ENCODE peak calls at places on chromosomes 12 and 14, in four cellular contexts. I is HL-60, T is K562, Q is GM12878. X is an unnamed sample.

GRCh38 chr12:123905319-123905925 is 67.2 kb downstream of the CCDC92 start:
- DNase-seq in T (peak; percentile 76), Q (peak; percentile 9), I (peak; percentile 35), X (peak; percentile 50)

GRCh38 chr12:63994704-63995103 is 150.2 kb downstream of the SRGAP1 start:
- DNase-seq in Q (no peak), T (no peak), I (no peak), X (no peak)

GRCh38 chr14:76770521-76771431 is 9.5 kb downstream of the VASH1 start:
- DNase-seq in T (no peak), I (no peak), Q (no peak), X (no peak)

GRCh38 chr12:15627995-15628945 is 160.9 kb downstream of the EPS8 start:
- DNase-seq in T (no peak), I (no peak), Q (no peak), X (no peak)

GRCh38 chr12:27523642-27524488 is at the start of gene PPFIBP1:
- DNase-seq in T (peak; percentile 99), Q (peak; percentile 91), I (peak; percentile 89), X (peak; percentile 72)

GRCh38 chr12:52005903-52006703 is 643 bp upstream of the TAMALIN start:
- DNase-seq in Q (peak; percentile 32), T (no peak), I (no peak), X (peak; percentile 75)

GRCh38 chr14:61322799-61323290 is 1.5 kb downstream of the PRKCH start:
- DNase-seq in T (no peak), Q (no peak), I (no peak), X (no peak)

GRCh38 chr12:121472150-121472905 is 72.4 kb downstream of the RNF34 start:
- DNase-seq in T (no peak), I (no peak), Q (no peak), X (no peak)

GRCh38 chr14:44154889-44155288 is 352.2 kb downstream of the FSCB start:
- DNase-seq in T (no peak), I (no peak), Q (no peak), X (no peak)

GRCh38 chr14:33799705-33800269 is 151.1 kb downstream of the EGLN3 start:
- DNase-seq in I (no peak), Q (no peak), T (no peak), X (no peak)

GRCh38 chr14:22994762-22995275 is 12.5 kb upstream of the AJUBA start:
- DNase-seq in T (peak; percentile 62), Q (no peak), I (no peak), X (no peak)

GRCh38 chr12:6354539-6355393 is 12.9 kb upstream of the TNFRSF1A start:
- DNase-seq in Q (no peak), T (no peak), I (no peak), X (no peak)

GRCh38 chr14:102544745-102545460 is 35.3 kb upstream of the ANKRD9 start:
- DNase-seq in I (no peak), T (no peak), Q (no peak), X (no peak)

GRCh38 chr14:54625158-54625557 is 58.2 kb downstream of the SAMD4A start:
- DNase-seq in I (no peak), T (no peak), Q (no peak), X (no peak)

GRCh38 chr14:85414142-85414541 is 115.8 kb upstream of the FLRT2 start:
- DNase-seq in T (no peak), Q (no peak), I (peak; percentile 38), X (no peak)

GRCh38 chr12:12194206-12194605 is 72.6 kb downstream of the LRP6 start:
- DNase-seq in T (peak; percentile 9), Q (no peak), I (no peak), X (no peak)

GRCh38 chr12:71938728-71939385 is at the start of gene TPH2:
- DNase-seq in T (peak; percentile 75), Q (no peak), I (peak; percentile 21), X (peak; percentile 5)

GRCh38 chr12:94873368-94874085 is 130.0 kb downstream of the NDUFA12 start:
- DNase-seq in T (peak; percentile 12), Q (no peak), I (no peak), X (peak; percentile 69)

GRCh38 chr12:89497005-89497404 is 27.6 kb downstream of the GALNT4 start:
- DNase-seq in T (no peak), Q (no peak), I (no peak), X (no peak)

GRCh38 chr12:28498850-28499249 is 308.6 kb downstream of the CCDC91 start:
- DNase-seq in T (no peak), I (no peak), Q (no peak), X (no peak)

GRCh38 chr12:101570022-101570421 is 24.7 kb upstream of the MYBPC1 start:
- DNase-seq in I (no peak), Q (no peak), T (no peak), X (no peak)

GRCh38 chr14:20343855-20344205 is 395 bp downstream of the PARP2 start:
- DNase-seq in I (no peak), T (no peak), Q (no peak), X (no peak)

GRCh38 chr12:125280482-125281377 is 215.5 kb downstream of the AACS start:
- DNase-seq in T (peak; percentile 64), Q (no peak), I (no peak), X (no peak)
- TF ChIP-seq SPI1 in T (no peak), Q (no peak), I (no peak), X (peak; percentile 27)

DNA sequence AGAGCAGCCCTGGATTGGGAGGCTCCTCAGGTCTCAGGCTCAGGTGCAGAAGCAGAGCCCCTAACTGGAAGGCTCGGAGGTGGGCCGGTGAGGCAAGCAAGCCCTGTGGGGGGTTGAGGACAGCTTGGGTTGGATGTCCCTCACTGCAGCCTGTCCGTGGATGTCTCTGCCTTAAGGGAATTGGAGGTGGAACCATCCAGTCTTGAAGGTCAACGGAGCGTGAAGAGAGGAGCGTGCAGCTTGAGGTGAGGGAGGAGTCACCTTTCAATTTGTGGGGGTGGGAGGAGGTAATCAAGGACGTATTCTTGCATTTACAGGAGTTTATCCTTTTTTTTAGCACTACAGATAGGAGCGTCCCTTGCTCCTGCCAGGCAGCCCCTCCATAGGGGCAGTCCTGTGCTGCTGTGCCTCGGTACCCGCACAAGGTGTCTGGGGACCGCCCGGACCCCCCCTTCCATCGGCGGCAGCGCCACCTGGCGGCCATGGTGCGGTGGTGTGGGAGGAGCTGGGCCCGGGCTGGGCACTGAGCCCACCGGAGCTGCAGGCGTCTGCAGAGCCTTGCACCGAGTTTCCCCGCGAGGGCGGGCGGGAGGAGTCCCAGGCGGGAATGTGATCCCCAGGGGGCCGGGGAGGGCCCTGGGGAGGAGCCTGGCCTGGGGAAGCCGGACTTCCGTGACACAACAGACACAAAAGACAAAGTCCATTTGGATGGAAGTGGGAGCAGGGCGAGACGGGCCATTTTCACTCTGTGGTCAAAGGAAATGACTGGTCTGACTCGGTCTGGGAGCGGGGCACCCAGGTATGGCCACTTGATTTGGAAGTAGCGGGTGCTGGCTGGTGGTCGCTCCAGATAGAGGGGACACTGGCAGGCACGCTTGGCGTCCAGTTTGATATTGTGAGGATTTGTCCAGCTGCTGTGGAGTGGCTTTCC is 884 bp downstream of the DNAJC22 start:
- DNase-seq in T (peak; percentile 93), Q (no peak), I (no peak), X (peak; percentile 91)
- TF ChIP-seq SPI1 in T (no peak), Q (no peak), I (no peak), X (no peak)

GRCh38 chr14:36515896-36516718 is 3.9 kb downstream of the NKX2-1 start:
- DNase-seq in T (no peak), Q (no peak), I (no peak), X (no peak)

GRCh38 chr14:36518031-36518585 is 1.9 kb downstream of the NKX2-1 start:
- DNase-seq in T (no peak), I (no peak), Q (no peak), X (no peak)

GRCh38 chr14:36517242-36518030 is 2.6 kb downstream of the NKX2-1 start:
- DNase-seq in I (no peak), T (no peak), Q (no peak), X (no peak)

GRCh38 chr14:36515105-36515593 is 4.9 kb downstream of the NKX2-1 start:
- DNase-seq in T (no peak), I (no peak), Q (no peak), X (no peak)

GRCh38 chr14:36516719-36517241 is 3.3 kb downstream of the NKX2-1 start:
- DNase-seq in T (no peak), Q (no peak), I (no peak), X (no peak)
- TF ChIP-seq SPI1 in T (no peak), Q (no peak), I (no peak), X (no peak)

GRCh38 chr12:80551897-80552296 is 107.9 kb downstream of the PTPRQ start:
- DNase-seq in I (no peak), Q (no peak), T (no peak), X (no peak)
- TF ChIP-seq SPI1 in I (no peak), Q (no peak), T (no peak), X (no peak)

GRCh38 chr12:93720559-93720958 is 43.4 kb downstream of the CRADD start:
- DNase-seq in Q (no peak), T (no peak), I (no peak), X (no peak)

GRCh38 chr12:93723568-93723930 is 46.4 kb downstream of the CRADD start:
- DNase-seq in Q (no peak), T (no peak), I (no peak), X (no peak)

GRCh38 chr12:93725531-93725930 is 48.4 kb downstream of the CRADD start:
- DNase-seq in I (no peak), T (no peak), Q (no peak), X (no peak)

GRCh38 chr12:93722179-93722578 is 45.0 kb downstream of the CRADD start:
- DNase-seq in I (no peak), T (no peak), Q (no peak), X (no peak)

DNA sequence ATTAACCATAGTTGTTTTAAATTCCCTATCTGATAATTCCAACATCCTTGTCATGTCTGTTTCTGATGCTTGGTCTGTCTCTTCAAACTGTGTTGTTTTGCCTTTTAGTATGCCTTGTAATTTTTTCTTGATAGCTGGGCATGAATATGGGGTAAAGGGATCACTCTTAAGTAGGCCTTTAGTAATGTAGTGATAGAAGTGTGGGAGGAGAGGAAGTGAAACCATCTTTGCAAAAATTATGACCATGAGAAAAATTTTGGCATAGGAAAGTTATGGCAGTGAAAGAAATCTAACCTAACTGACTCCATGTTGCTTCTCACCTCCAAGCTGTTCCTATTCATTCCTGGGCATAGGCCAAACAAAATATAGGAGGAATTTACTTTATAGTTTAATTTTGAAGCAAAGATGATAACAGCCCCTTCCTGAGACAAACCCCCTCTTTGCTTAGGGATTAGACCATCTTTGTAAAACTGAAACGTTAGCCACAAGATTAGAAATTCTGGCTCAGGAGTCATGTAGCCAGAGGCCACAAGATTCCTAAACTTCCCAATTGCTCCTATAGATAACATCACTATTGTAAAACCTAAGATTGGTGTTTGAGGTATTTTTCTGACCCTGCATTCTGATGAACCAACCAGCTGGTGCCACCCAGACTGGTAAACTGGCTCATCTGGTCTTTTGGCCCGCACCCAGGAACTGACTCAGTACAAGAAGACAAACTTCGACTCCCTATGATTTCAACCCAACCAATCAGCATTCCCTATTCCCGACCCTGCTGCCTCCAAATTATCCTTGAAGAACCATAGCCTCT is 45.8 kb downstream of the CRADD start:
- DNase-seq in I (no peak), T (no peak), Q (no peak), X (no peak)
- TF ChIP-seq SPI1 in I (no peak), T (no peak), Q (peak; percentile 90), X (peak; percentile 93)

GRCh38 chr14:92039720-92040430 is at the start of gene TRIP11:
- DNase-seq in I (peak; percentile 79), T (peak; percentile 86), Q (peak; percentile 72), X (peak; percentile 81)

GRCh38 chr14:92040431-92041040 is 677 bp upstream of the TRIP11 start:
- DNase-seq in Q (peak; percentile 25), T (peak; percentile 11), I (peak; percentile 45), X (no peak)

GRCh38 chr14:92041203-92041602 is 1.3 kb upstream of the TRIP11 start:
- DNase-seq in Q (no peak), I (no peak), T (no peak), X (no peak)

GRCh38 chr14:92037989-92038388 is 1.9 kb downstream of the TRIP11 start:
- DNase-seq in I (no peak), T (no peak), Q (no peak), X (no peak)

GRCh38 chr14:92039073-92039719 is 663 bp downstream of the TRIP11 start:
- DNase-seq in T (peak; percentile 42), I (peak; percentile 38), Q (no peak), X (no peak)
- TF ChIP-seq SPI1 in T (no peak), I (no peak), Q (peak; percentile 6), X (no peak)

X was measured in GM12891.